ENCODE peak calls at places on chromosomes 11 and 22, in ten cellular contexts. U is fibroblast of lung, S is body of pancreas, G is choroid plexus epithelial cell, I is HFF-Myc, Y is colonic mucosa, Q is osteoblast, D is tibial nerve, T is left ventricle myocardium inferior, P is HL-60. B is an unnamed sample.

GRCh38 chr11:61913699-61914395 is 3.5 kb downstream of the RAB3IL1 start:
- DNase-seq in S (no peak), P (no peak), T (no peak), D (no peak), Q (peak; percentile 73), U (no peak), G (no peak), I (no peak), Y (peak; percentile 13), B (peak; percentile 11)

GRCh38 chr11:60950933-60951610 is 904 bp downstream of the SLC15A3 start:
- DNase-seq in T (peak; percentile 48), G (peak; percentile 17), D (no peak), Y (no peak), I (no peak), Q (peak; percentile 81), U (peak; percentile 14), S (no peak), P (no peak), B (no peak)

GRCh38 chr11:2206291-2206690 is 34.7 kb upstream of the TH start:
- DNase-seq in G (no peak), Q (peak; percentile 66), P (no peak), D (peak; percentile 10), I (no peak), Y (peak; percentile 20), S (peak; percentile 2), U (no peak), T (peak; percentile 2), B (no peak)

GRCh38 chr22:38403806-38404205 is 51.2 kb downstream of the KCNJ4 start:
- DNase-seq in G (no peak), Q (peak; percentile 35), U (no peak), P (no peak), D (no peak), I (no peak), S (no peak), T (no peak), Y (no peak), B (no peak)

GRCh38 chr11:8209208-8209807 is 40.5 kb upstream of the RIC3 start:
- DNase-seq in Y (peak; percentile 34), Q (peak; percentile 54), S (peak; percentile 55), D (no peak), U (no peak), P (no peak), G (no peak), T (peak; percentile 33), I (no peak), B (no peak)

GRCh38 chr22:28116261-28116673 is 197.2 kb upstream of the PITPNB start:
- DNase-seq in T (peak; percentile 25), S (peak; percentile 29), U (peak; percentile 42), I (peak; percentile 35), D (no peak), Q (peak; percentile 70), P (no peak), Y (no peak), G (peak; percentile 71), B (no peak)

GRCh38 chr11:110747531-110747930 is 35.3 kb upstream of the ARHGAP20 start:
- DNase-seq in D (no peak), I (no peak), G (peak; percentile 37), T (no peak), P (no peak), Q (no peak), U (no peak), Y (no peak), S (no peak), B (no peak)

GRCh38 chr11:45655831-45656230 is 9.6 kb downstream of the CHST1 start:
- DNase-seq in I (no peak), T (no peak), D (no peak), Q (peak; percentile 2), G (no peak), U (no peak), Y (no peak), P (no peak), S (no peak), B (no peak)

GRCh38 chr11:72411623-72412532 is 22.5 kb downstream of the CLPB start:
- DNase-seq in Y (no peak), G (no peak), T (no peak), U (no peak), D (no peak), Q (no peak), S (no peak), I (no peak), P (peak; percentile 26), B (no peak)

GRCh38 chr11:30855383-30856006 is 269.3 kb upstream of the MPPED2 start:
- DNase-seq in G (peak; percentile 50), P (no peak), Q (peak; percentile 52), S (no peak), I (no peak), T (no peak), D (no peak), U (peak; percentile 46), Y (no peak), B (no peak)
- TF ChIP-seq CTCF in G (peak; percentile 45), P (no peak), Q (peak; percentile 19), S (peak; percentile 42), I (no peak), T (peak; percentile 67), D (peak; percentile 59), U (no peak), Y (peak; percentile 23), B (peak; percentile 52)

GRCh38 chr11:44191322-44192014 is 96.0 kb downstream of the EXT2 start:
- DNase-seq in U (no peak), Y (no peak), P (no peak), Q (no peak), S (no peak), I (no peak), D (no peak), T (no peak), G (no peak), B (no peak)
- TF ChIP-seq CTCF in U (no peak), Y (no peak), P (no peak), Q (no peak), S (no peak), I (no peak), D (no peak), T (no peak), G (no peak), B (no peak)

GRCh38 chr11:85595285-85595884 is 31.8 kb downstream of the DLG2 start:
- DNase-seq in I (peak; percentile 19), U (peak; percentile 72), G (peak; percentile 74), Y (no peak), S (no peak), Q (no peak), T (no peak), P (peak; percentile 5), D (no peak), B (no peak)

GRCh38 chr11:85596886-85597285 is 30.3 kb downstream of the DLG2 start:
- DNase-seq in T (no peak), I (no peak), Q (no peak), P (no peak), D (no peak), S (no peak), Y (no peak), G (no peak), U (no peak), B (no peak)

GRCh38 chr11:85589373-85589772 is 37.8 kb downstream of the DLG2 start:
- DNase-seq in I (no peak), T (no peak), D (no peak), Q (no peak), P (no peak), G (no peak), S (no peak), U (no peak), Y (no peak), B (no peak)

GRCh38 chr11:85590848-85591483 is 36.2 kb downstream of the DLG2 start:
- DNase-seq in Y (no peak), G (peak; percentile 66), Q (peak; percentile 61), D (no peak), T (no peak), I (peak; percentile 4), P (no peak), S (no peak), U (peak; percentile 42), B (no peak)
- TF ChIP-seq CTCF in Y (peak; percentile 15), G (peak; percentile 31), Q (peak; percentile 41), D (no peak), T (peak; percentile 43), I (no peak), P (no peak), S (no peak), U (no peak), B (peak; percentile 49)

DNA sequence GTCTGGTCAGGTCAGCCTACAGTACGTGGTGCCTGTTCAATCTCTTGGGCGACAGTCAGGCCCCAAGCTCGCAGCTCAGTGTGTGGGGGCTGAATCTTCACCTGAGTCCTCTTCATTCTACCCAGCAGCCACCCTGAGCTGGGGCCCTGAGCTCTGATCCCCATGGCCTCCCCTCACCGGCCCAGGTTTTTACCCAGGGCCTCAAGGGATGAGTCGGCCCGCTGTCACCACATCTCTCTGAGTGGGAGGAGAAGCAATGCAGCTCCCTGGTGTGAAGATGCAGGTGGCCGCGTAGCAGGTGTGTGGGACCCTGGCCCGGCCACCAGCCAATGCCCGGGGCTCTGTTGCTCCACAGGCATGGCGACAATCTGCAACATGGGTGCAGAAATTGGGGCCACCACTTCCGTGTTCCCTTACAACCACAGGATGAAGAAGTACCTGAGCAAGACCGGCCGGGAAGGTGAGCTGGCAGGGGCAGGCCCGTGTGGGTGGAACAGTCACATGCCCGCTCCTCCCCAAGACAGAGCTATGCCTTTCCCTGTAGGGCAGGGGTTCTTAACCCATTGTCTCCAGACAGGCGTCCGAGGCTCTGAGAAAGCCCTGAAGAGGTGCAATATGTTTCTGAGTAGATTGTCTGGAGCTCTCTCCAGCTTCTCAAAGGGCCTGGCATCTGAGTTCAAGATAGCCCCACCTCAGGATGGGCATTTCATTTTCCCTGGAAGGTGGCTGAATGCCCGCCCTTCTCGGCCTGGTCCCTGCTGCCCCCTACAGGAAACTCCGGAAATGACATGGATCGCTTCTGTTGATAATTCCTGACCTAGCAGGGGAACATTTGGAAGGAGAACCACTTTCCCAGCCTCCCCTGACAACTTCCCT is 26.9 kb downstream of the POLR3H start:
- DNase-seq in Y (peak; percentile 84), I (no peak), D (peak; percentile 85), Q (peak; percentile 95), T (peak; percentile 61), U (peak; percentile 63), S (peak; percentile 84), P (no peak), G (peak; percentile 62), B (peak; percentile 45)
- TF ChIP-seq CTCF in Y (peak; percentile 72), I (peak; percentile 88), D (peak; percentile 95), Q (peak; percentile 94), T (peak; percentile 90), U (peak; percentile 85), S (peak; percentile 85), P (peak; percentile 75), G (peak; percentile 95), B (peak; percentile 93)

GRCh38 chr22:44360686-44361381 is 48.1 kb upstream of the SHISAL1 start:
- DNase-seq in U (peak; percentile 54), G (peak; percentile 37), Q (peak; percentile 97), Y (no peak), I (peak; percentile 47), D (no peak), T (peak; percentile 56), P (no peak), S (no peak), B (no peak)
- TF ChIP-seq CTCF in U (peak; percentile 15), G (peak; percentile 37), Q (peak; percentile 55), Y (no peak), I (peak; percentile 16), D (peak; percentile 25), T (peak; percentile 54), P (no peak), S (no peak), B (no peak)

B was measured in D721Med.